ENCODE peak calls at places on chromosomes 7 and 10, in six cellular contexts. One of them, this sample, is unnamed.

GRCh38 chr7:4951903-4952636 is 6.9 kb downstream of the MMD2 start:
- DNase-seq in body of pancreas: no peak
- DNase-seq in kidney: no peak
- DNase-seq in adrenal gland: no peak
- DNase-seq in substantia nigra: no peak
- DNase-seq in AG08396: peak
- DNase-seq in this sample: no peak

GRCh38 chr10:95588025-95588424 is 26.9 kb upstream of the SORBS1 start:
- DNase-seq in adrenal gland: no peak
- DNase-seq in body of pancreas: no peak
- DNase-seq in AG08396: no peak
- DNase-seq in kidney: no peak
- DNase-seq in substantia nigra: no peak
- DNase-seq in this sample: no peak

GRCh38 chr10:244227-244626 is 109.0 kb downstream of the ZMYND11 start:
- DNase-seq in AG08396: no peak
- DNase-seq in kidney: no peak
- DNase-seq in substantia nigra: no peak
- DNase-seq in adrenal gland: no peak
- DNase-seq in body of pancreas: no peak
- DNase-seq in this sample: no peak

GRCh38 chr10:22851865-22852239 is 76.0 kb upstream of the ARMC3 start:
- DNase-seq in adrenal gland: no peak
- DNase-seq in body of pancreas: no peak
- DNase-seq in substantia nigra: no peak
- DNase-seq in kidney: no peak
- DNase-seq in AG08396: no peak
- DNase-seq in this sample: no peak

GRCh38 chr7:80060218-80060806 is 74.3 kb upstream of the GNAI1 start:
- DNase-seq in body of pancreas: no peak
- DNase-seq in adrenal gland: no peak
- DNase-seq in AG08396: no peak
- DNase-seq in kidney: no peak
- DNase-seq in substantia nigra: no peak
- DNase-seq in this sample: no peak

GRCh38 chr7:116495737-116496136 is 3.8 kb upstream of the CAV2 start:
- DNase-seq in substantia nigra: no peak
- DNase-seq in adrenal gland: no peak
- DNase-seq in kidney: no peak
- DNase-seq in body of pancreas: no peak
- DNase-seq in AG08396: no peak
- DNase-seq in this sample: no peak

GRCh38 chr10:118958984-118959916 is 70.3 kb upstream of the NANOS1 start:
- DNase-seq in substantia nigra: peak
- DNase-seq in kidney: no peak
- DNase-seq in adrenal gland: peak
- DNase-seq in body of pancreas: peak
- DNase-seq in AG08396: peak
- DNase-seq in this sample: peak

GRCh38 chr7:117873933-117874530 is 791 bp upstream of the CTTNBP2 start:
- DNase-seq in body of pancreas: no peak
- DNase-seq in AG08396: no peak
- DNase-seq in adrenal gland: no peak
- DNase-seq in kidney: no peak
- DNase-seq in substantia nigra: no peak
- DNase-seq in this sample: no peak

GRCh38 chr10:70069346-70069745 is 16.7 kb downstream of the MACROH2A2 start:
- DNase-seq in kidney: no peak
- DNase-seq in substantia nigra: no peak
- DNase-seq in adrenal gland: no peak
- DNase-seq in body of pancreas: no peak
- DNase-seq in AG08396: no peak
- DNase-seq in this sample: no peak

GRCh38 chr7:37215524-37215923 is 233.1 kb downstream of the ELMO1 start:
- DNase-seq in adrenal gland: no peak
- DNase-seq in AG08396: no peak
- DNase-seq in kidney: no peak
- DNase-seq in body of pancreas: no peak
- DNase-seq in substantia nigra: no peak
- DNase-seq in this sample: no peak

GRCh38 chr10:90591629-90592028 is 266.2 kb downstream of the HTR7 start:
- DNase-seq in AG08396: no peak
- DNase-seq in substantia nigra: no peak
- DNase-seq in kidney: no peak
- DNase-seq in body of pancreas: no peak
- DNase-seq in adrenal gland: no peak
- DNase-seq in this sample: no peak

GRCh38 chr7:48085942-48086341 is 3.1 kb upstream of the UPP1 start:
- DNase-seq in AG08396: no peak
- DNase-seq in substantia nigra: no peak
- DNase-seq in body of pancreas: no peak
- DNase-seq in adrenal gland: no peak
- DNase-seq in kidney: no peak
- DNase-seq in this sample: no peak

GRCh38 chr7:1425292-1426136 is 33.8 kb downstream of the MICALL2 start:
- DNase-seq in kidney: peak
- DNase-seq in AG08396: peak
- DNase-seq in substantia nigra: no peak
- DNase-seq in body of pancreas: no peak
- DNase-seq in adrenal gland: no peak
- DNase-seq in this sample: peak

GRCh38 chr7:151211155-151211772 is 976 bp upstream of the H2BK1 start:
- DNase-seq in body of pancreas: no peak
- DNase-seq in AG08396: no peak
- DNase-seq in adrenal gland: no peak
- DNase-seq in substantia nigra: no peak
- DNase-seq in kidney: no peak
- DNase-seq in this sample: no peak

GRCh38 chr10:89431977-89432376 is 17.6 kb downstream of the IFIT5 start:
- DNase-seq in kidney: no peak
- DNase-seq in body of pancreas: no peak
- DNase-seq in AG08396: no peak
- DNase-seq in substantia nigra: no peak
- DNase-seq in adrenal gland: no peak
- DNase-seq in this sample: peak

GRCh38 chr10:79487296-79488194 is 24.8 kb upstream of the EIF5AL1 start:
- DNase-seq in substantia nigra: no peak
- DNase-seq in kidney: no peak
- DNase-seq in AG08396: peak
- DNase-seq in body of pancreas: peak
- DNase-seq in adrenal gland: peak
- DNase-seq in this sample: peak

GRCh38 chr10:119419931-119420330 is 122.6 kb downstream of the RGS10 start:
- DNase-seq in body of pancreas: no peak
- DNase-seq in substantia nigra: no peak
- DNase-seq in kidney: no peak
- DNase-seq in AG08396: no peak
- DNase-seq in adrenal gland: no peak
- DNase-seq in this sample: no peak

GRCh38 chr7:2688409-2689342 is 674 bp downstream of the AMZ1 start:
- DNase-seq in adrenal gland: no peak
- DNase-seq in substantia nigra: peak
- DNase-seq in kidney: peak
- DNase-seq in AG08396: no peak
- DNase-seq in body of pancreas: no peak
- DNase-seq in this sample: no peak

GRCh38 chr7:138278601-138279000 is 181.5 kb upstream of the TRIM24 start:
- DNase-seq in adrenal gland: no peak
- DNase-seq in kidney: no peak
- DNase-seq in AG08396: no peak
- DNase-seq in body of pancreas: no peak
- DNase-seq in substantia nigra: no peak
- DNase-seq in this sample: peak

GRCh38 chr10:64076322-64076940 is 555.2 kb downstream of the REEP3 start:
- DNase-seq in body of pancreas: no peak
- DNase-seq in AG08396: no peak
- DNase-seq in adrenal gland: no peak
- DNase-seq in kidney: no peak
- DNase-seq in substantia nigra: no peak
- DNase-seq in this sample: no peak

GRCh38 chr7:105015631-105015965 is 1.6 kb downstream of the KMT2E start:
- DNase-seq in adrenal gland: no peak
- DNase-seq in AG08396: peak
- DNase-seq in kidney: no peak
- DNase-seq in substantia nigra: no peak
- DNase-seq in body of pancreas: no peak
- DNase-seq in this sample: no peak

GRCh38 chr7:44100458-44101303 is 3.5 kb upstream of the AEBP1 start:
- DNase-seq in kidney: peak
- DNase-seq in substantia nigra: peak
- DNase-seq in adrenal gland: no peak
- DNase-seq in body of pancreas: no peak
- DNase-seq in AG08396: peak
- DNase-seq in this sample: no peak

GRCh38 chr10:45452268-45452667 is 78.3 kb downstream of the ALOX5 start:
- DNase-seq in kidney: no peak
- DNase-seq in adrenal gland: no peak
- DNase-seq in substantia nigra: no peak
- DNase-seq in AG08396: no peak
- DNase-seq in body of pancreas: no peak
- DNase-seq in this sample: no peak

GRCh38 chr10:63629363-63630084 is 108.3 kb downstream of the REEP3 start:
- DNase-seq in body of pancreas: peak
- DNase-seq in adrenal gland: peak
- DNase-seq in kidney: peak
- DNase-seq in AG08396: peak
- DNase-seq in substantia nigra: peak
- DNase-seq in this sample: peak

GRCh38 chr7:33157781-33158180 is 28.4 kb downstream of the BBS9 start:
- DNase-seq in AG08396: no peak
- DNase-seq in kidney: no peak
- DNase-seq in substantia nigra: no peak
- DNase-seq in body of pancreas: no peak
- DNase-seq in adrenal gland: no peak
- DNase-seq in this sample: no peak

GRCh38 chr7:143405671-143406352 is 2.8 kb downstream of the EPHA1 start:
- DNase-seq in AG08396: no peak
- DNase-seq in body of pancreas: no peak
- DNase-seq in substantia nigra: no peak
- DNase-seq in adrenal gland: no peak
- DNase-seq in kidney: no peak
- DNase-seq in this sample: no peak

GRCh38 chr10:70480254-70480861 is 1.8 kb downstream of the PALD1 start:
- DNase-seq in AG08396: no peak
- DNase-seq in body of pancreas: peak
- DNase-seq in kidney: no peak
- DNase-seq in substantia nigra: no peak
- DNase-seq in adrenal gland: no peak
- DNase-seq in this sample: no peak

GRCh38 chr7:1144269-1144771 is 15.7 kb downstream of the ZFAND2A start:
- DNase-seq in body of pancreas: peak
- DNase-seq in adrenal gland: peak
- DNase-seq in kidney: peak
- DNase-seq in AG08396: peak
- DNase-seq in substantia nigra: no peak
- DNase-seq in this sample: peak

GRCh38 chr7:138951953-138952352 is 29.2 kb downstream of the KIAA1549 start:
- DNase-seq in body of pancreas: no peak
- DNase-seq in substantia nigra: no peak
- DNase-seq in adrenal gland: no peak
- DNase-seq in AG08396: no peak
- DNase-seq in kidney: no peak
- DNase-seq in this sample: no peak

GRCh38 chr10:94403823-94404228 is 1.5 kb downstream of the TBC1D12 start:
- DNase-seq in AG08396: peak
- DNase-seq in adrenal gland: no peak
- DNase-seq in kidney: no peak
- DNase-seq in body of pancreas: no peak
- DNase-seq in substantia nigra: no peak
- DNase-seq in this sample: no peak

GRCh38 chr10:62978417-62978955 is 154.6 kb upstream of the NRBF2 start:
- DNase-seq in body of pancreas: no peak
- DNase-seq in AG08396: no peak
- DNase-seq in adrenal gland: no peak
- DNase-seq in kidney: no peak
- DNase-seq in substantia nigra: no peak
- DNase-seq in this sample: no peak

GRCh38 chr7:76358053-76358477 is 726 bp downstream of the YWHAG start:
- DNase-seq in adrenal gland: peak
- DNase-seq in AG08396: peak
- DNase-seq in substantia nigra: peak
- DNase-seq in kidney: peak
- DNase-seq in body of pancreas: peak
- DNase-seq in this sample: no peak

GRCh38 chr7:277228-277627 is 12.7 kb upstream of the FOXL3 start:
- DNase-seq in adrenal gland: no peak
- DNase-seq in body of pancreas: no peak
- DNase-seq in kidney: no peak
- DNase-seq in substantia nigra: no peak
- DNase-seq in AG08396: no peak
- DNase-seq in this sample: no peak

GRCh38 chr10:86522385-86522855 is 828 bp upstream of the WAPL start:
- DNase-seq in kidney: no peak
- DNase-seq in substantia nigra: no peak
- DNase-seq in body of pancreas: no peak
- DNase-seq in adrenal gland: no peak
- DNase-seq in AG08396: no peak
- DNase-seq in this sample: no peak

GRCh38 chr10:25758041-25758457 is 176.0 kb upstream of the MYO3A start:
- DNase-seq in kidney: no peak
- DNase-seq in adrenal gland: peak
- DNase-seq in substantia nigra: no peak
- DNase-seq in body of pancreas: no peak
- DNase-seq in AG08396: no peak
- DNase-seq in this sample: peak

GRCh38 chr10:43340619-43341018 is 30.8 kb upstream of the FXYD4 start:
- DNase-seq in kidney: peak
- DNase-seq in body of pancreas: peak
- DNase-seq in AG08396: no peak
- DNase-seq in substantia nigra: no peak
- DNase-seq in adrenal gland: peak
- DNase-seq in this sample: peak

GRCh38 chr7:156918642-156919041 is 25.7 kb upstream of the LMBR1 start:
- DNase-seq in AG08396: no peak
- DNase-seq in adrenal gland: no peak
- DNase-seq in kidney: no peak
- DNase-seq in body of pancreas: no peak
- DNase-seq in substantia nigra: no peak
- DNase-seq in this sample: no peak

GRCh38 chr10:101351477-101351876 is 2.5 kb upstream of the BTRC start:
- DNase-seq in AG08396: no peak
- DNase-seq in substantia nigra: no peak
- DNase-seq in adrenal gland: no peak
- DNase-seq in body of pancreas: no peak
- DNase-seq in kidney: no peak
- DNase-seq in this sample: no peak

GRCh38 chr7:27873981-27874957 is 134.3 kb downstream of the TAX1BP1 start:
- DNase-seq in AG08396: peak
- DNase-seq in adrenal gland: peak
- DNase-seq in substantia nigra: peak
- DNase-seq in body of pancreas: peak
- DNase-seq in kidney: peak
- DNase-seq in this sample: peak

This sample was measured in HTR-8/SVneo.